ENCODE peak calls at places on chromosomes 12 and 14, in four cellular contexts. M is K562, L is GM12878, Z is HepG2. X is an unnamed sample.

GRCh38 chr12:105907982-105908381 is 230.8 kb downstream of the NUAK1 start:
- DNase-seq in L (no peak), Z (no peak), M (no peak), X (no peak)

GRCh38 chr14:23141706-23142467 is 22.8 kb upstream of the CEBPE start:
- DNase-seq in M (no peak), Z (no peak), L (no peak), X (no peak)

GRCh38 chr14:32190713-32191112 is 11.1 kb upstream of the RNU6-7 start:
- DNase-seq in L (no peak), M (no peak), Z (no peak), X (no peak)

GRCh38 chr14:40280652-40281051 is 848.4 kb upstream of the FBXO33 start:
- DNase-seq in M (no peak), L (no peak), Z (no peak), X (no peak)

GRCh38 chr14:86723254-86723624 is 1193.3 kb downstream of the FLRT2 start:
- DNase-seq in M (no peak), Z (peak), L (no peak), X (no peak)

GRCh38 chr14:84006643-84007137 is 1523.3 kb upstream of the FLRT2 start:
- DNase-seq in M (no peak), L (no peak), Z (no peak), X (no peak)

GRCh38 chr12:63276537-63277365 is 125.8 kb upstream of the AVPR1A start:
- DNase-seq in L (no peak), M (peak), Z (peak), X (peak)

GRCh38 chr12:5746917-5747316 is 198.1 kb downstream of the ANO2 start:
- DNase-seq in L (no peak), Z (no peak), M (no peak), X (no peak)

GRCh38 chr12:8709124-8709830 is 11.5 kb downstream of the RIMKLB start:
- DNase-seq in L (no peak), M (no peak), Z (no peak), X (no peak)

GRCh38 chr14:104650057-104650980 is 39.1 kb upstream of the INF2 start:
- DNase-seq in L (no peak), M (peak), Z (peak), X (peak)

GRCh38 chr14:92950773-92951172 is 27.8 kb downstream of the CHGA start:
- DNase-seq in M (no peak), Z (no peak), L (no peak), X (no peak)

GRCh38 chr14:30443368-30444007 is 115.5 kb upstream of the G2E3 start:
- DNase-seq in L (no peak), M (peak), Z (peak), X (no peak)

GRCh38 chr12:109448707-109449390 is 28.3 kb downstream of the KCTD10 start:
- DNase-seq in M (no peak), Z (no peak), L (no peak), X (no peak)

GRCh38 chr14:92929689-92930608 is 7.0 kb downstream of the CHGA start:
- DNase-seq in L (no peak), M (no peak), Z (no peak), X (no peak)

GRCh38 chr12:77372026-77372425 is 306.7 kb upstream of the E2F7 start:
- DNase-seq in L (no peak), Z (no peak), M (no peak), X (no peak)

GRCh38 chr12:109927622-109928021 is 27.5 kb downstream of the TCHP start:
- DNase-seq in M (peak), Z (peak), L (no peak), X (peak)

GRCh38 chr14:26180221-26180620 is 417.6 kb downstream of the NOVA1 start:
- DNase-seq in M (no peak), Z (no peak), L (no peak), X (no peak)

GRCh38 chr12:20342111-20342510 is 26.2 kb upstream of the PDE3A start:
- DNase-seq in M (no peak), L (no peak), Z (no peak), X (no peak)

GRCh38 chr12:106096376-106096775 is 42.4 kb downstream of the NUAK1 start:
- DNase-seq in M (no peak), Z (no peak), L (no peak), X (no peak)

GRCh38 chr12:98909749-98910148 is 264.7 kb downstream of the APAF1 start:
- DNase-seq in Z (no peak), L (no peak), M (no peak), X (peak)

GRCh38 chr12:64175254-64175945 is 46.7 kb downstream of the KICS2 start:
- DNase-seq in L (no peak), Z (no peak), M (no peak), X (no peak)

GRCh38 chr12:54251667-54252284 is 28.1 kb downstream of the CBX5 start:
- DNase-seq in L (no peak), M (peak), Z (peak), X (no peak)

GRCh38 chr14:26332966-26333365 is 264.9 kb downstream of the NOVA1 start:
- DNase-seq in L (no peak), Z (no peak), M (no peak), X (no peak)

GRCh38 chr14:88005050-88005481 is at the start of gene GPR65:
- DNase-seq in Z (no peak), L (peak), M (no peak), X (no peak)

GRCh38 chr12:6047249-6048227 is 76.9 kb downstream of the VWF start:
- DNase-seq in M (no peak), Z (no peak), L (no peak), X (no peak)

GRCh38 chr14:106831322-106831720 is 1304.9 kb downstream of the TMEM121 start:
- DNase-seq in Z (peak), M (peak), L (no peak), X (peak)

GRCh38 chr12:19850341-19851065 is 411.2 kb downstream of the AEBP2 start:
- DNase-seq in L (no peak), Z (no peak), M (no peak), X (no peak)

DNA sequence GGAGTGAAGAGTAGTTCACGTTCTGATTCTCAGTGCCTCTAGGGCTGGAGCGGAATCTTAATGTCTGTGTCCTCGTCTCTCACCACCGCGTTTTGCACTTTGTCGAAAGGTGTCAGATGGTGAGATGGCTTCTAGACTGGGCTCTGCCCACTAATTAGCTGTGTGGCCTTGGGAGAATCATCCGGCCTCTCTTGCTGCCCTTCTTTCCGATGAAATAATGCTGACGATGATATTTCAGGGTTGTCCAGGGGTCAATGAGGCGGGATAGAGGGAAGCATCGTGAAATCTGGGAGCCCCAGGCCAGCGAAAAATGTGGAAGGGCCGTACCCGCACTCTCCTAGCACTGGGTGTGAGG is 805 bp upstream of the GALNT16 start:
- DNase-seq in Z (no peak), M (no peak), L (no peak), X (no peak)
- TF ChIP-seq EZH2 in Z (no peak), M (no peak), L (peak), X (peak)

GRCh38 chr12:24057920-24058476 is 108.5 kb upstream of the SOX5 start:
- DNase-seq in Z (no peak), M (no peak), L (no peak), X (no peak)

GRCh38 chr12:24055747-24056146 is 106.3 kb upstream of the SOX5 start:
- DNase-seq in M (no peak), L (no peak), Z (no peak), X (no peak)

GRCh38 chr12:24049771-24050170 is 100.3 kb upstream of the SOX5 start:
- DNase-seq in L (no peak), Z (no peak), M (no peak), X (no peak)

GRCh38 chr12:24049101-24049500 is 99.6 kb upstream of the SOX5 start:
- DNase-seq in M (no peak), L (no peak), Z (no peak), X (no peak)

GRCh38 chr12:24054411-24054810 is 104.9 kb upstream of the SOX5 start:
- DNase-seq in L (no peak), Z (no peak), M (no peak), X (no peak)
- TF ChIP-seq JUND in L (no peak), Z (no peak), M (no peak), X (no peak)

GRCh38 chr12:117526756-117527479 is 165.5 kb upstream of the NOS1 start:
- DNase-seq in L (no peak), Z (no peak), M (no peak), X (no peak)
- TF ChIP-seq CREB1 in L (no peak), Z (no peak), M (no peak), X (no peak)

GRCh38 chr14:69574266-69574953 is at the start of gene CCDC177:
- DNase-seq in M (peak), Z (peak), L (no peak), X (no peak)
- TF ChIP-seq EZH2 in M (no peak), Z (peak), L (no peak), X (peak)

GRCh38 chr14:99687284-99688209 is 3.4 kb downstream of the CYP46A1 start:
- DNase-seq in Z (peak), M (peak), L (no peak), X (peak)
- TF ChIP-seq JUND in Z (no peak), M (no peak), L (no peak), X (no peak)

DNA sequence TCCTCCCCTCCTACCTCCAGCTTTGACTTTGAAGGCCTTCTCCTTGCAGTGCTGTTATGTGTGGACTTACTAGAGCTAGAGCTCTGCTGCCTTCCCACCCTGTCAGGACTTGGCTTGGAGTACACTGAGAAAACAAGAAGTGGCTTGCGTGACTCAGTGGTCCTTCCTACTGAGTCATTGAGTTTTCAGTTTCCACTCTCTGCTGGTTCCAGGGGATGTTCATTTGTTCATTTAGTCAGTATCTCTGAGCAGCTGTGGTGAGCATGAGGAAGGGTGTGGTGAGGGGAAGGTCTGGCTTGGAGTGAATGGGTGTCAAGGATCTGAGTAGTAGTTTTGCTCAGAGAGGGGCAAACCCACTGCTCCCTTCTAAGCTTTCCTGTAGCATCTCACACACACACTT is 17.2 kb upstream of the ELK3 start:
- DNase-seq in Z (no peak), L (no peak), M (no peak), X (no peak)
- TF ChIP-seq CREB1 in Z (no peak), L (no peak), M (no peak), X (no peak)

DNA sequence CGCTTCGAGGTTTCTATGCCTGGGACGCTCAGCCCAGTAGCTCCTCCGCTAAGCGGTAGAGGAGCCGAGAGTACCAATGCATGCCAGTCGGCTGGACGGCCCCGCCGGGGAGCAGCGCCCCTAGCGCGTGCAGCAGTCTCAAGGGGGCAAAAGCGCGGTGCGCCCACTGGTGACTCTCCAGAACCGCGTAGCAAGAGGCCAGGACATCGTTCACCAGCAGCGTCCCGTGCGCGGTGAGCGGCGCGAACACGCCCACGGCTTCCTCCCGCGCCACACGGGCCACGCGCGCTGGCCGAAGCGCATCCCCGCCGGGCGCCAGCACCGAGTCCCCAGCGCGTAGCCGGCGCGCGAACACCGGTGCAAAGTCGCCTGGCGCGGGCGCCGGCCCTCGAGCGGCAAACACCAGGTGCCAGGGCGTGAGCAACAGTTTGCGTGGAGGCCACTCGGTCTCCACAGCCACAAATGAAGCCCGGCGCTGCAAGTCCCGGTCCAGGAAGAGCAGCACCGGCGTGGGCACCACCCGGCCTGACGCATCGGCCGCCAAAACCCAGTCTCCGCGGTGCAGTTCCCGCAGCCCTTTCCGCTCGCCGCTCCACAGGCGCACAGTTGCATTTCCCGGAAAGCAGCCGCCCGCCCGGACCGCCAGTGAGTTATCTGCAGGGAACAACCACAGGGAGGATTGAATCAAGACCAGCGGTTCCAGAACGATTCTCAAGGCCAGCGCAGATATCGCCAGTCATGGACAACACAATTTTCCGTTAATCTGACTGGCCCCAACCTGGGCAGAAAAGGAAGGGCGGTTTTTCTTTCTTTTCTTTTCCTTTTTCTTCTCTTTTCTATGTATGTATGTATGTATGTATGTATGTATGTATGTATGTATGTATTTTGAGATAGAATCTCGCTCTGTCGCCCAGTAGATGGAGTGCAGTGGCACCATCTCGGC is 4.5 kb downstream of the DHH start:
- DNase-seq in M (peak), L (no peak), Z (no peak), X (no peak)
- TF ChIP-seq EZH2 in M (no peak), L (no peak), Z (peak), X (peak)

GRCh38 chr12:128853321-128854197 is at the start of gene GLT1D1:
- DNase-seq in M (no peak), Z (no peak), L (no peak), X (no peak)
- TF ChIP-seq JUND in M (no peak), Z (no peak), L (no peak), X (no peak)

X was measured in H1.